ENCODE peak calls at places on chromosome 10, in six cellular contexts. U is WERI-Rb-1, X is cardiac muscle cell, K is psoas muscle, Z is right cardiac atrium, B is endodermal cell. I is an unnamed sample.

GRCh38 chr10:44195120-44196007 is 189.5 kb downstream of the CXCL12 start:
- DNase-seq in U (no peak), X (peak; percentile 96), K (peak; percentile 80), Z (peak; percentile 85), B (no peak), I (peak; percentile 87)

GRCh38 chr10:126585249-126585986 is 85.1 kb downstream of the C10orf90 start:
- DNase-seq in U (no peak), X (no peak), K (no peak), Z (no peak), B (no peak), I (no peak)

GRCh38 chr10:17599089-17599488 is 18.1 kb downstream of the HACD1 start:
- DNase-seq in U (peak; percentile 14), X (peak; percentile 73), K (no peak), Z (no peak), B (peak; percentile 56), I (peak; percentile 3)

GRCh38 chr10:132104062-132104461 is 38.3 kb downstream of the JAKMIP3 start:
- DNase-seq in U (no peak), X (no peak), K (no peak), Z (no peak), B (no peak), I (no peak)

GRCh38 chr10:74361678-74362077 is 210.7 kb downstream of the ADK start:
- DNase-seq in U (no peak), X (no peak), K (no peak), Z (no peak), B (no peak), I (no peak)

GRCh38 chr10:29254123-29255046 is 34.5 kb upstream of the LYZL1 start:
- DNase-seq in U (no peak), X (peak; percentile 89), K (no peak), Z (peak; percentile 85), B (peak; percentile 81), I (no peak)

GRCh38 chr10:17562572-17562971 is 54.6 kb downstream of the HACD1 start:
- DNase-seq in U (no peak), X (peak; percentile 97), K (no peak), Z (no peak), B (no peak), I (peak; percentile 10)

GRCh38 chr10:81961451-81962184 is 86.6 kb downstream of the NRG3 start:
- DNase-seq in U (no peak), X (no peak), K (no peak), Z (no peak), B (no peak), I (no peak)

GRCh38 chr10:125029584-125030242 is 87.8 kb downstream of the ZRANB1 start:
- DNase-seq in U (no peak), X (no peak), K (peak; percentile 23), Z (peak; percentile 22), B (no peak), I (peak; percentile 47)

GRCh38 chr10:24277771-24278518 is 69.0 kb downstream of the KIAA1217 start:
- DNase-seq in U (no peak), X (peak; percentile 58), K (peak; percentile 71), Z (peak; percentile 61), B (no peak), I (no peak)

GRCh38 chr10:103661198-103661950 is 167.9 kb downstream of the NEURL1 start:
- DNase-seq in U (no peak), X (peak; percentile 95), K (peak; percentile 90), Z (peak; percentile 93), B (peak; percentile 88), I (peak; percentile 88)

GRCh38 chr10:124265391-124265745 is 153.4 kb downstream of the OAT start:
- DNase-seq in U (no peak), X (no peak), K (peak; percentile 4), Z (no peak), B (no peak), I (no peak)

GRCh38 chr10:49550563-49550962 is 11.6 kb upstream of the ERCC6 start:
- DNase-seq in U (no peak), X (peak; percentile 58), K (no peak), Z (no peak), B (peak; percentile 48), I (no peak)

GRCh38 chr10:22823109-22823508 is 104.7 kb upstream of the ARMC3 start:
- DNase-seq in U (no peak), X (peak; percentile 43), K (no peak), Z (no peak), B (no peak), I (no peak)

GRCh38 chr10:42615419-42615818 is 23.0 kb downstream of the ZNF33B start:
- DNase-seq in U (no peak), X (peak; percentile 9), K (no peak), Z (no peak), B (no peak), I (no peak)

GRCh38 chr10:48639646-48640045 is 34.8 kb upstream of the ARHGAP22 start:
- DNase-seq in U (no peak), X (peak; percentile 25), K (no peak), Z (no peak), B (no peak), I (no peak)

GRCh38 chr10:130230036-130230435 is 93.8 kb downstream of the GLRX3 start:
- DNase-seq in U (no peak), X (no peak), K (no peak), Z (no peak), B (peak; percentile 18), I (no peak)

GRCh38 chr10:100229819-100230422 is 525 bp upstream of the CHUK start:
- DNase-seq in U (no peak), X (no peak), K (peak; percentile 54), Z (no peak), B (no peak), I (no peak)

GRCh38 chr10:35574924-35575352 is 30.2 kb upstream of the GJD4 start:
- DNase-seq in U (no peak), X (peak; percentile 63), K (no peak), Z (no peak), B (peak; percentile 76), I (peak; percentile 56)

GRCh38 chr10:35212856-35213255 is 86.2 kb downstream of the CREM start:
- DNase-seq in U (no peak), X (no peak), K (no peak), Z (no peak), B (peak; percentile 53), I (no peak)

GRCh38 chr10:10508241-10508640 is 509.4 kb upstream of the CELF2 start:
- DNase-seq in U (peak; percentile 48), X (no peak), K (no peak), Z (no peak), B (no peak), I (no peak)

GRCh38 chr10:37379991-37380390 is 254.6 kb downstream of the ANKRD30A start:
- DNase-seq in U (no peak), X (no peak), K (no peak), Z (no peak), B (no peak), I (no peak)

GRCh38 chr10:54620352-54620751 is 180.7 kb downstream of the PCDH15 start:
- DNase-seq in U (no peak), X (no peak), K (no peak), Z (no peak), B (no peak), I (no peak)

GRCh38 chr10:34996843-34997242 is 93.3 kb downstream of the CUL2 start:
- DNase-seq in U (no peak), X (peak; percentile 66), K (peak; percentile 55), Z (peak; percentile 52), B (no peak), I (no peak)

GRCh38 chr10:113199459-113199858 is 249.4 kb downstream of the TCF7L2 start:
- DNase-seq in U (no peak), X (no peak), K (no peak), Z (no peak), B (no peak), I (peak; percentile 11)

GRCh38 chr10:22505923-22506685 is 160.8 kb downstream of the SPAG6 start:
- DNase-seq in U (no peak), X (peak; percentile 5), K (no peak), Z (no peak), B (no peak), I (no peak)

GRCh38 chr10:46520941-46521340 is 35.5 kb downstream of the GPRIN2 start:
- DNase-seq in U (peak; percentile 7), X (peak; percentile 72), K (peak; percentile 49), Z (no peak), B (peak; percentile 34), I (no peak)

GRCh38 chr10:124534231-124534798 is 72.7 kb downstream of the LHPP start:
- DNase-seq in U (no peak), X (peak; percentile 48), K (peak; percentile 74), Z (peak; percentile 72), B (peak; percentile 82), I (no peak)

GRCh38 chr10:68900427-68901105 is 549 bp upstream of the DDX50 start:
- DNase-seq in U (peak; percentile 93), X (no peak), K (peak; percentile 88), Z (peak; percentile 93), B (no peak), I (peak; percentile 29)

GRCh38 chr10:8498290-8498689 is 443.8 kb downstream of the GATA3 start:
- DNase-seq in U (no peak), X (no peak), K (no peak), Z (no peak), B (no peak), I (no peak)
- H3K27ac ChIP-seq in U (no peak overlapping the region), X (no peak overlapping the region), K (no peak overlapping the region), Z (no peak overlapping the region), B (no peak overlapping the region), I (no peak overlapping the region)

DNA sequence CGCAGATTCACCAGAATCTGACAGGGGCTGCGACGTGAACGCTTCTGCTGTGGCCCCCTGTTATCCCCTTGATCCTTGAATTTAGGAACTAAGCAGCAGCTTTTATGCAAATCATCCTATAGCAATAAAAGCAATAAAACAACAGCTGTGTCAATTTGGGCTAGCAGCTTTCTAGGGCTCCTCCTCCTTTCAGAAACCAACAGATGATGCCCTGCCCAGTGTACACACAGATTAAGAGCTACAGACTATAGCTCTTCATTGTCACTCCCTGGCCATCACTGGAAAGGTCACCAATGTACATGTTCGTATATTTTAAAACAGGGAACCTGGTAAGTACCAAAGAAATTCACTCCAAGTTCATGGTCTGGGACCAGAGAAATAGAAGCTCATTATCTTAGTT is 86.6 kb downstream of the CPEB3 start:
- DNase-seq in U (no peak), X (no peak), K (no peak), Z (no peak), B (no peak), I (no peak)
- H3K4me3 ChIP-seq in U (no peak overlapping the region), X (no peak overlapping the region), K (no peak overlapping the region), Z (no peak overlapping the region), B (no peak overlapping the region), I (no peak overlapping the region)

GRCh38 chr10:62710182-62710581 is 94.3 kb upstream of the ADO start:
- DNase-seq in U (no peak), X (no peak), K (no peak), Z (no peak), B (no peak), I (no peak)

GRCh38 chr10:62705789-62706188 is 98.7 kb upstream of the ADO start:
- DNase-seq in U (no peak), X (no peak), K (no peak), Z (no peak), B (no peak), I (no peak)

GRCh38 chr10:62708569-62708968 is 96.0 kb upstream of the ADO start:
- DNase-seq in U (no peak), X (no peak), K (no peak), Z (no peak), B (no peak), I (no peak)

GRCh38 chr10:62709200-62709599 is 95.3 kb upstream of the ADO start:
- DNase-seq in U (no peak), X (no peak), K (no peak), Z (no peak), B (no peak), I (no peak)

GRCh38 chr10:62707810-62708209 is 96.7 kb upstream of the ADO start:
- DNase-seq in U (no peak), X (no peak), K (no peak), Z (no peak), B (no peak), I (no peak)
- H3K27ac ChIP-seq in U (no peak overlapping the region), X (no peak overlapping the region), K (no peak overlapping the region), Z (no peak overlapping the region), B (no peak overlapping the region), I (no peak overlapping the region)

GRCh38 chr10:71771821-71772617 is 1.3 kb downstream of the VSIR start:
- DNase-seq in U (no peak), X (peak; percentile 88), K (peak; percentile 78), Z (peak; percentile 89), B (no peak), I (no peak)
- H3K4me3 ChIP-seq in U (no peak overlapping the region), X (no peak overlapping the region), K (peak overlapping the region; percentile 76), Z (peak overlapping the region; percentile 65), B (no peak overlapping the region), I (peak overlapping the region; percentile 70)

I was measured in AG04450.